ENCODE peak calls at places on chromosomes 7 and 10, in seven cellular contexts. One of them, this sample, is unnamed.

GRCh38 chr10:102650655-102651454 is 6.6 kb downstream of the TRIM8 start:
- DNase-seq in CD8-positive, alpha-beta memory T cell: no peak
- DNase-seq in Peyer's patch: no peak
- DNase-seq in globus pallidus: no peak
- DNase-seq in fibroblast of mammary gland: no peak
- DNase-seq in tibial artery: no peak
- DNase-seq in T-helper 17 cell: no peak
- DNase-seq in this sample: no peak

GRCh38 chr7:55018361-55019328 is at the start of gene EGFR:
- DNase-seq in globus pallidus: peak
- DNase-seq in tibial artery: peak
- DNase-seq in Peyer's patch: peak
- DNase-seq in T-helper 17 cell: no peak
- DNase-seq in CD8-positive, alpha-beta memory T cell: no peak
- DNase-seq in fibroblast of mammary gland: peak
- DNase-seq in this sample: peak

GRCh38 chr7:73701357-73701995 is 18.0 kb downstream of the STX1A start:
- DNase-seq in Peyer's patch: peak
- DNase-seq in tibial artery: no peak
- DNase-seq in fibroblast of mammary gland: peak
- DNase-seq in globus pallidus: no peak
- DNase-seq in CD8-positive, alpha-beta memory T cell: no peak
- DNase-seq in T-helper 17 cell: no peak
- DNase-seq in this sample: peak

GRCh38 chr7:134669845-134670373 is 23.3 kb downstream of the BPGM start:
- DNase-seq in T-helper 17 cell: peak
- DNase-seq in Peyer's patch: peak
- DNase-seq in fibroblast of mammary gland: peak
- DNase-seq in tibial artery: peak
- DNase-seq in globus pallidus: no peak
- DNase-seq in CD8-positive, alpha-beta memory T cell: peak
- DNase-seq in this sample: peak

GRCh38 chr7:81510122-81510521 is 259.7 kb downstream of the HGF start:
- DNase-seq in T-helper 17 cell: no peak
- DNase-seq in CD8-positive, alpha-beta memory T cell: no peak
- DNase-seq in fibroblast of mammary gland: no peak
- DNase-seq in tibial artery: no peak
- DNase-seq in globus pallidus: no peak
- DNase-seq in Peyer's patch: no peak
- DNase-seq in this sample: no peak

GRCh38 chr7:39688611-39689485 is 65.5 kb downstream of the RALA start:
- DNase-seq in CD8-positive, alpha-beta memory T cell: no peak
- DNase-seq in globus pallidus: no peak
- DNase-seq in tibial artery: no peak
- DNase-seq in Peyer's patch: no peak
- DNase-seq in fibroblast of mammary gland: peak
- DNase-seq in T-helper 17 cell: no peak
- DNase-seq in this sample: peak

GRCh38 chr10:85280014-85280413 is 951.6 kb downstream of the CCSER2 start:
- DNase-seq in T-helper 17 cell: no peak
- DNase-seq in fibroblast of mammary gland: no peak
- DNase-seq in Peyer's patch: no peak
- DNase-seq in globus pallidus: no peak
- DNase-seq in CD8-positive, alpha-beta memory T cell: no peak
- DNase-seq in tibial artery: no peak
- DNase-seq in this sample: no peak

GRCh38 chr7:125675628-125676027 is 746.0 kb upstream of the POT1 start:
- DNase-seq in T-helper 17 cell: no peak
- DNase-seq in CD8-positive, alpha-beta memory T cell: no peak
- DNase-seq in Peyer's patch: no peak
- DNase-seq in globus pallidus: no peak
- DNase-seq in tibial artery: no peak
- DNase-seq in fibroblast of mammary gland: no peak
- DNase-seq in this sample: no peak

GRCh38 chr7:26200113-26200443 is 468 bp downstream of the HNRNPA2B1 start:
- DNase-seq in tibial artery: peak
- DNase-seq in T-helper 17 cell: peak
- DNase-seq in fibroblast of mammary gland: peak
- DNase-seq in Peyer's patch: peak
- DNase-seq in CD8-positive, alpha-beta memory T cell: peak
- DNase-seq in globus pallidus: peak
- DNase-seq in this sample: peak

GRCh38 chr10:105252908-105253307 is 611.8 kb downstream of the SORCS3 start:
- DNase-seq in globus pallidus: no peak
- DNase-seq in fibroblast of mammary gland: no peak
- DNase-seq in tibial artery: no peak
- DNase-seq in T-helper 17 cell: no peak
- DNase-seq in Peyer's patch: no peak
- DNase-seq in CD8-positive, alpha-beta memory T cell: no peak
- DNase-seq in this sample: no peak

GRCh38 chr10:29618341-29619171 is 16.2 kb downstream of the SVIL start:
- DNase-seq in CD8-positive, alpha-beta memory T cell: no peak
- DNase-seq in globus pallidus: no peak
- DNase-seq in tibial artery: no peak
- DNase-seq in Peyer's patch: no peak
- DNase-seq in fibroblast of mammary gland: peak
- DNase-seq in T-helper 17 cell: no peak
- DNase-seq in this sample: no peak

GRCh38 chr10:29668628-29669027 is 33.9 kb upstream of the SVIL start:
- DNase-seq in Peyer's patch: no peak
- DNase-seq in CD8-positive, alpha-beta memory T cell: no peak
- DNase-seq in T-helper 17 cell: no peak
- DNase-seq in fibroblast of mammary gland: peak
- DNase-seq in tibial artery: no peak
- DNase-seq in globus pallidus: no peak
- DNase-seq in this sample: peak

GRCh38 chr7:25653412-25653811 is 425.1 kb upstream of the NPVF start:
- DNase-seq in fibroblast of mammary gland: no peak
- DNase-seq in CD8-positive, alpha-beta memory T cell: no peak
- DNase-seq in tibial artery: no peak
- DNase-seq in T-helper 17 cell: no peak
- DNase-seq in globus pallidus: no peak
- DNase-seq in Peyer's patch: no peak
- DNase-seq in this sample: no peak

GRCh38 chr7:105046414-105046813 is 32.4 kb downstream of the KMT2E start:
- DNase-seq in T-helper 17 cell: no peak
- DNase-seq in tibial artery: no peak
- DNase-seq in CD8-positive, alpha-beta memory T cell: no peak
- DNase-seq in fibroblast of mammary gland: peak
- DNase-seq in Peyer's patch: no peak
- DNase-seq in globus pallidus: no peak
- DNase-seq in this sample: peak

GRCh38 chr10:24957624-24958435 is 5.4 kb upstream of the PRTFDC1 start:
- DNase-seq in globus pallidus: peak
- DNase-seq in fibroblast of mammary gland: peak
- DNase-seq in Peyer's patch: no peak
- DNase-seq in CD8-positive, alpha-beta memory T cell: no peak
- DNase-seq in T-helper 17 cell: no peak
- DNase-seq in tibial artery: no peak
- DNase-seq in this sample: peak

GRCh38 chr7:85806321-85806720 is 619.5 kb upstream of the SEMA3D start:
- DNase-seq in T-helper 17 cell: no peak
- DNase-seq in CD8-positive, alpha-beta memory T cell: no peak
- DNase-seq in Peyer's patch: no peak
- DNase-seq in globus pallidus: no peak
- DNase-seq in fibroblast of mammary gland: no peak
- DNase-seq in tibial artery: no peak
- DNase-seq in this sample: no peak

GRCh38 chr7:27560706-27561235 is 101.9 kb downstream of the HIBADH start:
- DNase-seq in fibroblast of mammary gland: peak
- DNase-seq in globus pallidus: no peak
- DNase-seq in tibial artery: no peak
- DNase-seq in T-helper 17 cell: no peak
- DNase-seq in CD8-positive, alpha-beta memory T cell: no peak
- DNase-seq in Peyer's patch: no peak
- DNase-seq in this sample: peak

GRCh38 chr7:1121476-1121875 is 33.6 kb downstream of the GPER1 start:
- DNase-seq in tibial artery: no peak
- DNase-seq in CD8-positive, alpha-beta memory T cell: no peak
- DNase-seq in fibroblast of mammary gland: no peak
- DNase-seq in Peyer's patch: no peak
- DNase-seq in T-helper 17 cell: no peak
- DNase-seq in globus pallidus: no peak
- DNase-seq in this sample: no peak

GRCh38 chr7:1117321-1117928 is 29.5 kb downstream of the GPER1 start:
- DNase-seq in globus pallidus: no peak
- DNase-seq in CD8-positive, alpha-beta memory T cell: no peak
- DNase-seq in fibroblast of mammary gland: no peak
- DNase-seq in T-helper 17 cell: no peak
- DNase-seq in Peyer's patch: no peak
- DNase-seq in tibial artery: no peak
- DNase-seq in this sample: no peak

GRCh38 chr10:74189999-74190421 is 39.0 kb downstream of the ADK start:
- DNase-seq in T-helper 17 cell: no peak
- DNase-seq in CD8-positive, alpha-beta memory T cell: no peak
- DNase-seq in Peyer's patch: no peak
- DNase-seq in tibial artery: no peak
- DNase-seq in fibroblast of mammary gland: peak
- DNase-seq in globus pallidus: no peak
- DNase-seq in this sample: peak

GRCh38 chr7:43018446-43018845 is 86.3 kb downstream of the MRPL32 start:
- DNase-seq in Peyer's patch: no peak
- DNase-seq in CD8-positive, alpha-beta memory T cell: no peak
- DNase-seq in T-helper 17 cell: no peak
- DNase-seq in globus pallidus: no peak
- DNase-seq in tibial artery: no peak
- DNase-seq in fibroblast of mammary gland: peak
- DNase-seq in this sample: no peak

GRCh38 chr7:157750291-157750690 is 413.5 kb downstream of the DNAJB6 start:
- DNase-seq in fibroblast of mammary gland: no peak
- DNase-seq in tibial artery: no peak
- DNase-seq in T-helper 17 cell: no peak
- DNase-seq in CD8-positive, alpha-beta memory T cell: no peak
- DNase-seq in globus pallidus: no peak
- DNase-seq in Peyer's patch: no peak
- DNase-seq in this sample: no peak

GRCh38 chr10:92432596-92432995 is 141.3 kb downstream of the IDE start:
- DNase-seq in fibroblast of mammary gland: no peak
- DNase-seq in globus pallidus: no peak
- DNase-seq in tibial artery: no peak
- DNase-seq in T-helper 17 cell: no peak
- DNase-seq in Peyer's patch: no peak
- DNase-seq in CD8-positive, alpha-beta memory T cell: no peak
- DNase-seq in this sample: peak

GRCh38 chr7:29156798-29157461 is 10.6 kb upstream of the CPVL start:
- DNase-seq in fibroblast of mammary gland: no peak
- DNase-seq in CD8-positive, alpha-beta memory T cell: no peak
- DNase-seq in tibial artery: no peak
- DNase-seq in T-helper 17 cell: no peak
- DNase-seq in Peyer's patch: no peak
- DNase-seq in globus pallidus: no peak
- DNase-seq in this sample: no peak

GRCh38 chr10:16848562-16849154 is 31.4 kb upstream of the RSU1 start:
- DNase-seq in fibroblast of mammary gland: peak
- DNase-seq in CD8-positive, alpha-beta memory T cell: no peak
- DNase-seq in globus pallidus: no peak
- DNase-seq in Peyer's patch: no peak
- DNase-seq in T-helper 17 cell: no peak
- DNase-seq in tibial artery: peak
- DNase-seq in this sample: no peak

GRCh38 chr10:77681839-77682238 is 44.2 kb upstream of the KCNMA1 start:
- DNase-seq in fibroblast of mammary gland: no peak
- DNase-seq in Peyer's patch: no peak
- DNase-seq in CD8-positive, alpha-beta memory T cell: no peak
- DNase-seq in T-helper 17 cell: no peak
- DNase-seq in tibial artery: no peak
- DNase-seq in globus pallidus: no peak
- DNase-seq in this sample: no peak

GRCh38 chr7:103573479-103574058 is 127.6 kb upstream of the SLC26A5 start:
- DNase-seq in Peyer's patch: no peak
- DNase-seq in fibroblast of mammary gland: peak
- DNase-seq in globus pallidus: peak
- DNase-seq in CD8-positive, alpha-beta memory T cell: no peak
- DNase-seq in T-helper 17 cell: no peak
- DNase-seq in tibial artery: no peak
- DNase-seq in this sample: peak

GRCh38 chr7:103343332-103343731 is 1.2 kb downstream of the DNAJC2 start:
- DNase-seq in CD8-positive, alpha-beta memory T cell: no peak
- DNase-seq in Peyer's patch: no peak
- DNase-seq in globus pallidus: no peak
- DNase-seq in fibroblast of mammary gland: no peak
- DNase-seq in tibial artery: no peak
- DNase-seq in T-helper 17 cell: no peak
- DNase-seq in this sample: peak

GRCh38 chr7:47080816-47081215 is 501.1 kb downstream of the TNS3 start:
- DNase-seq in tibial artery: no peak
- DNase-seq in Peyer's patch: no peak
- DNase-seq in T-helper 17 cell: no peak
- DNase-seq in CD8-positive, alpha-beta memory T cell: no peak
- DNase-seq in globus pallidus: no peak
- DNase-seq in fibroblast of mammary gland: no peak
- DNase-seq in this sample: no peak

GRCh38 chr7:43199761-43200160 is 87.3 kb downstream of the HECW1 start:
- DNase-seq in fibroblast of mammary gland: peak
- DNase-seq in globus pallidus: no peak
- DNase-seq in Peyer's patch: no peak
- DNase-seq in tibial artery: no peak
- DNase-seq in T-helper 17 cell: no peak
- DNase-seq in CD8-positive, alpha-beta memory T cell: no peak
- DNase-seq in this sample: peak

GRCh38 chr10:106608101-106608500 is 556.4 kb downstream of the SORCS1 start:
- DNase-seq in fibroblast of mammary gland: peak
- DNase-seq in tibial artery: no peak
- DNase-seq in CD8-positive, alpha-beta memory T cell: no peak
- DNase-seq in Peyer's patch: no peak
- DNase-seq in T-helper 17 cell: no peak
- DNase-seq in globus pallidus: no peak
- DNase-seq in this sample: no peak

GRCh38 chr10:124049484-124049883 is 43.9 kb downstream of the CHST15 start:
- DNase-seq in Peyer's patch: no peak
- DNase-seq in tibial artery: peak
- DNase-seq in globus pallidus: no peak
- DNase-seq in T-helper 17 cell: no peak
- DNase-seq in CD8-positive, alpha-beta memory T cell: no peak
- DNase-seq in fibroblast of mammary gland: peak
- DNase-seq in this sample: no peak

GRCh38 chr7:45869426-45869825 is 3.5 kb downstream of the CCDC201 start:
- DNase-seq in globus pallidus: no peak
- DNase-seq in T-helper 17 cell: no peak
- DNase-seq in tibial artery: no peak
- DNase-seq in CD8-positive, alpha-beta memory T cell: no peak
- DNase-seq in fibroblast of mammary gland: peak
- DNase-seq in Peyer's patch: no peak
- DNase-seq in this sample: no peak

GRCh38 chr7:33109758-33110238 is 594 bp upstream of the RP9 start:
- DNase-seq in fibroblast of mammary gland: peak
- DNase-seq in Peyer's patch: peak
- DNase-seq in tibial artery: no peak
- DNase-seq in T-helper 17 cell: no peak
- DNase-seq in globus pallidus: peak
- DNase-seq in CD8-positive, alpha-beta memory T cell: no peak
- DNase-seq in this sample: peak

GRCh38 chr7:22420973-22421635 is 64.2 kb upstream of the RAPGEF5 start:
- DNase-seq in globus pallidus: no peak
- DNase-seq in tibial artery: no peak
- DNase-seq in Peyer's patch: no peak
- DNase-seq in T-helper 17 cell: no peak
- DNase-seq in CD8-positive, alpha-beta memory T cell: no peak
- DNase-seq in fibroblast of mammary gland: no peak
- DNase-seq in this sample: peak

GRCh38 chr7:108345710-108346336 is 110.4 kb downstream of the NRCAM start:
- DNase-seq in Peyer's patch: no peak
- DNase-seq in CD8-positive, alpha-beta memory T cell: no peak
- DNase-seq in globus pallidus: peak
- DNase-seq in T-helper 17 cell: no peak
- DNase-seq in fibroblast of mammary gland: no peak
- DNase-seq in tibial artery: no peak
- DNase-seq in this sample: no peak

GRCh38 chr10:110410329-110411046 is 87.2 kb upstream of the DUSP5 start:
- DNase-seq in fibroblast of mammary gland: peak
- DNase-seq in Peyer's patch: peak
- DNase-seq in tibial artery: no peak
- DNase-seq in globus pallidus: no peak
- DNase-seq in T-helper 17 cell: no peak
- DNase-seq in CD8-positive, alpha-beta memory T cell: no peak
- DNase-seq in this sample: peak